ENCODE peak calls at places on chromosomes 5 and 9, in six cellular contexts. S is endothelial cell of umbilical vein, A is Daoy, G is cardiac septum, F is upper lobe of right lung, Q is epithelial cell of esophagus. X is an unnamed sample.

GRCh38 chr5:53543401-53543800 is 17.0 kb upstream of the NDUFS4 start:
- DNase-seq in F (no peak), A (no peak), S (no peak), Q (no peak), G (no peak), X (no peak)

GRCh38 chr9:959914-960313 is 16.5 kb upstream of the DMRT3 start:
- DNase-seq in A (no peak), Q (peak; percentile 68), G (no peak), S (no peak), F (no peak), X (no peak)

GRCh38 chr5:33340195-33340594 is 100.6 kb upstream of the TARS1 start:
- DNase-seq in S (no peak), A (no peak), F (no peak), Q (no peak), G (no peak), X (no peak)

GRCh38 chr5:73030995-73031394 is 75.2 kb downstream of the FCHO2 start:
- DNase-seq in S (peak; percentile 72), F (no peak), A (peak; percentile 88), Q (peak; percentile 93), G (no peak), X (peak; percentile 85)

GRCh38 chr5:160516696-160517530 is 95.3 kb downstream of the PTTG1 start:
- DNase-seq in Q (no peak), G (no peak), A (no peak), S (no peak), F (no peak), X (no peak)

GRCh38 chr9:33737811-33738606 is 57.4 kb upstream of the PRSS3 start:
- DNase-seq in A (peak; percentile 68), Q (peak; percentile 72), S (peak; percentile 62), G (no peak), F (no peak), X (peak; percentile 78)

GRCh38 chr5:8340739-8341344 is 471.9 kb downstream of the MTRR start:
- DNase-seq in F (no peak), Q (peak; percentile 9), S (no peak), G (no peak), A (peak; percentile 9), X (no peak)

GRCh38 chr5:83559141-83559785 is 87.7 kb downstream of the VCAN start:
- DNase-seq in G (no peak), F (no peak), S (no peak), Q (no peak), A (no peak), X (no peak)

GRCh38 chr9:83231039-83231438 is 168.1 kb upstream of the RASEF start:
- DNase-seq in Q (peak; percentile 71), F (no peak), A (no peak), G (no peak), S (no peak), X (no peak)

GRCh38 chr5:139389701-139390638 is at the start of gene MZB1:
- DNase-seq in S (no peak), F (no peak), A (no peak), G (peak; percentile 55), Q (no peak), X (no peak)

GRCh38 chr5:136133416-136134383 is 1.1 kb downstream of the SMAD5 start:
- DNase-seq in G (no peak), F (no peak), A (peak; percentile 45), Q (peak; percentile 67), S (peak; percentile 66), X (peak; percentile 66)

GRCh38 chr9:93261735-93262523 is 78.0 kb downstream of the WNK2 start:
- DNase-seq in G (peak; percentile 76), S (no peak), F (peak; percentile 46), A (no peak), Q (no peak), X (no peak)

GRCh38 chr5:122705876-122706275 is 69.0 kb upstream of the SNX2 start:
- DNase-seq in Q (no peak), G (no peak), F (no peak), S (no peak), A (no peak), X (no peak)

GRCh38 chr5:36696059-36696673 is 89.8 kb downstream of the SLC1A3 start:
- DNase-seq in Q (peak; percentile 85), F (peak; percentile 62), A (peak; percentile 50), G (no peak), S (peak; percentile 51), X (peak; percentile 79)

GRCh38 chr9:136833381-136834142 is 8.7 kb upstream of the AJM1 start:
- DNase-seq in F (no peak), Q (no peak), S (no peak), G (no peak), A (peak; percentile 4), X (no peak)

GRCh38 chr5:125409496-125410351 is 663.3 kb upstream of the ZNF608 start:
- DNase-seq in G (no peak), Q (peak; percentile 24), F (no peak), S (peak; percentile 78), A (peak; percentile 35), X (peak; percentile 29)

GRCh38 chr9:71797266-71797665 is 29.0 kb upstream of the CEMIP2 start:
- DNase-seq in G (no peak), F (no peak), Q (no peak), S (no peak), A (no peak), X (no peak)

GRCh38 chr5:179284751-179285191 is 60.5 kb downstream of the ADAMTS2 start:
- DNase-seq in Q (no peak), F (peak; percentile 50), G (no peak), A (no peak), S (no peak), X (no peak)

GRCh38 chr9:110115868-110116542 is 92.0 kb downstream of the C9orf152 start:
- DNase-seq in G (no peak), S (no peak), Q (peak; percentile 79), A (peak; percentile 32), F (no peak), X (peak; percentile 46)

GRCh38 chr5:127878174-127878750 is 175.1 kb downstream of the CCDC192 start:
- DNase-seq in S (peak; percentile 71), G (no peak), F (peak; percentile 62), A (peak; percentile 51), Q (peak; percentile 73), X (peak; percentile 85)

GRCh38 chr5:73501406-73501805 is 3.2 kb downstream of the BTF3 start:
- DNase-seq in F (no peak), S (no peak), A (no peak), Q (no peak), G (no peak), X (no peak)

GRCh38 chr5:151150484-151151262 is 6.9 kb downstream of the ANXA6 start:
- DNase-seq in S (peak; percentile 38), A (no peak), Q (no peak), F (no peak), G (no peak), X (peak; percentile 49)

GRCh38 chr5:157545911-157546310 is 29.7 kb downstream of the ADAM19 start:
- DNase-seq in S (no peak), G (no peak), Q (no peak), A (no peak), F (no peak), X (no peak)

GRCh38 chr9:128828719-128829452 is 708 bp downstream of the SPOUT1 start:
- DNase-seq in S (no peak), F (no peak), Q (no peak), A (no peak), G (no peak), X (no peak)

GRCh38 chr5:1176473-1177391 is 24.7 kb upstream of the SLC6A19 start:
- DNase-seq in F (no peak), G (no peak), S (no peak), A (no peak), Q (no peak), X (peak; percentile 20)

GRCh38 chr9:97557606-97558095 is 56.2 kb downstream of the TMOD1 start:
- DNase-seq in G (no peak), S (peak; percentile 27), A (no peak), F (peak; percentile 37), Q (no peak), X (peak; percentile 11)

GRCh38 chr5:179827684-179828083 is 7.0 kb downstream of the SQSTM1 start:
- DNase-seq in A (no peak), Q (peak; percentile 58), S (peak; percentile 46), G (no peak), F (peak; percentile 70), X (peak; percentile 62)

GRCh38 chr5:174636081-174636480 is 88.3 kb upstream of the MSX2 start:
- DNase-seq in Q (no peak), G (no peak), F (no peak), A (no peak), S (no peak), X (no peak)

GRCh38 chr9:112790231-112790774 is 39.7 kb downstream of the SNX30 start:
- DNase-seq in G (no peak), A (peak; percentile 15), S (no peak), F (no peak), Q (peak; percentile 28), X (no peak)

GRCh38 chr5:72402959-72403628 is 82.9 kb downstream of the PTCD2 start:
- DNase-seq in F (no peak), Q (no peak), A (peak; percentile 19), G (no peak), S (peak; percentile 78), X (peak; percentile 93)

GRCh38 chr9:127751269-127752054 is 16.4 kb upstream of the TOR2A start:
- DNase-seq in A (no peak), S (no peak), Q (peak; percentile 41), F (no peak), G (no peak), X (peak; percentile 40)

GRCh38 chr9:16915126-16915831 is 44.8 kb upstream of the BNC2 start:
- DNase-seq in A (no peak), Q (no peak), G (no peak), S (no peak), F (no peak), X (no peak)

GRCh38 chr9:108844856-108845255 is 10.9 kb downstream of the ACTL7B start:
- DNase-seq in Q (peak; percentile 61), G (no peak), F (no peak), A (no peak), S (no peak), X (no peak)

GRCh38 chr5:93018461-93018860 is 562.6 kb downstream of the NR2F1-AS1 start:
- DNase-seq in G (no peak), S (no peak), A (no peak), Q (peak; percentile 6), F (no peak), X (no peak)

X was measured in dermis blood vessel endothelial cell.